ENCODE peak calls at places on chromosomes 4 and X, in four cellular contexts. V is K562, X is GM12878, F is H1. U is an unnamed sample.

GRCh38 chrX:3326721-3327120 is 19.7 kb downstream of the MXRA5 start:
- DNase-seq in V (no peak), X (no peak), F (no peak), U (no peak)

GRCh38 chrX:137695405-137695804 is 129.5 kb downstream of the ZIC3 start:
- DNase-seq in V (no peak), X (no peak), F (no peak), U (no peak)

GRCh38 chr4:4339504-4340085 is 47.3 kb upstream of the NSG1 start:
- DNase-seq in V (peak), X (no peak), F (no peak), U (no peak)

GRCh38 chr4:65798498-65799127 is 128.3 kb upstream of the EPHA5 start:
- DNase-seq in V (no peak), X (no peak), F (no peak), U (no peak)

GRCh38 chr4:53921856-53922255 is 142.5 kb downstream of the CHIC2 start:
- DNase-seq in V (no peak), X (no peak), F (no peak), U (no peak)

GRCh38 chrX:12292996-12293765 is 154.9 kb downstream of the FRMPD4 start:
- DNase-seq in V (no peak), X (no peak), F (no peak), U (no peak)

GRCh38 chr4:37068580-37068979 is 176.0 kb upstream of the NWD2 start:
- DNase-seq in V (no peak), X (no peak), F (peak), U (peak)

GRCh38 chr4:39032218-39033085 is at the start of gene TMEM156:
- DNase-seq in V (peak), X (peak), F (no peak), U (peak)

GRCh38 chr4:40846556-40846955 is 96.8 kb downstream of the NSUN7 start:
- DNase-seq in V (no peak), X (no peak), F (no peak), U (no peak)

GRCh38 chrX:87397103-87397886 is 120.3 kb upstream of the KLHL4 start:
- DNase-seq in V (no peak), X (no peak), F (no peak), U (no peak)

GRCh38 chrX:16843208-16843909 is 26.8 kb downstream of the RBBP7 start:
- DNase-seq in V (no peak), X (no peak), F (no peak), U (no peak)

GRCh38 chr4:144666539-144667175 is 20.7 kb downstream of the HHIP start:
- DNase-seq in V (no peak), X (no peak), F (no peak), U (no peak)
- TF ChIP-seq SIN3A in V (no peak), X (no peak), F (no peak), U (no peak)

GRCh38 chr4:30718021-30718888 is 1.9 kb upstream of the PCDH7 start:
- DNase-seq in V (no peak), X (no peak), F (peak), U (no peak)
- TF ChIP-seq HDAC2 in V (no peak), X (no peak), F (no peak), U (no peak)

DNA sequence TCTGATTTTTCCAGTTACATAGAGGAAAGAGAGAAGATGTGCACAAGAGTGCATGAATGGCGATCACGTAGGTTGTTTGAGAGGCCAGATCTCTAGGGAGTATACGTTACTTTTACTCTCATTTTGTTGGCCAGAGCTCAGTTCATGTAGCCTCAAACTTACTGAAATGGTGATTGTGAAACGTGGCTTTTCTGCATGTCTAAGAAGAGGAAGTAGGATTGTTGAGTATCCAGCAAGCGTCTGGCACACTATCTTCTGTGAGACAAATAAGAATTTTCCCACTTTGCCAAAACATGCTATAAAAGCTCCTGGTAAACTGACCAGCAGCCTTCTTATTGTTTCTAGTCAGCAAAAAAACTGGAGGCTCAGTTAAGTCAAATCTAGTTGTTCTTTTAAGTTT is 264.5 kb upstream of the EMCN start:
- DNase-seq in V (no peak), X (no peak), F (no peak), U (no peak)
- TF ChIP-seq RFX5 in V (no peak), X (no peak), F (no peak), U (no peak)

DNA sequence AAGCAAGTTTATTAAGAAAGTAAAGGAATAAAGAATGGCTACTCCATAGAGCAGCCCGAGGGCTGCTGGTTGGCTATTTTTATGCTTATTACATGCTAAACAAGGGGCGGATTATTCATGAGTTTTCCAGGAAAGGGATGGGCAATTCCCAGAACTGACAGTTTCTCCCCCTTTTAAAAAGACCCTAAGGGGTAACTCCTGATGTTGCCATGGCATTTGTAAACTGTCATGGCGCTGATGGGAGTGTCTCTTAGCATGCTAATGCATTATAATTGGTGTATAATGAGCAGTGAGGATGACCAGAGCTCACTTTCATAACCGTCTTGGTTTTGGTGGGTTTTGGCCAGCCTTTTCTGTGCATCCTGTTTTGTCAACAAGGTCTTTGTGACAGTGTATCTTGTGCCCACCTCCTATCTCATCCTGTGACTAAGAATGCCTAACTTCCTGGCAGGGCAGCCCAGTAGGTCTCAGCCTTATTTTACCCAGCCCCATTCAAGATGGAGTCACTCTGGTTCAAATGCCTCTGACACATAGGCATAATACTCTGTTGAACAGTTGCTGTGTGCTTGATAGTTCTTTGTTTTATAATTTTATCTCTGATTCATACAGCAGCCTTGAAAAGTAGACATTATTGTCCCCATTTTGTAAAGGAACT is 25.8 kb downstream of the GAB1 start:
- DNase-seq in V (no peak), X (no peak), F (no peak), U (no peak)
- TF ChIP-seq SIN3A in V (no peak), X (no peak), F (no peak), U (no peak)

GRCh38 chr4:142500966-142501365 is 345.1 kb downstream of the INPP4B start:
- DNase-seq in V (no peak), X (no peak), F (no peak), U (no peak)
- TF ChIP-seq HDAC2 in V (no peak), X (no peak), F (no peak), U (no peak)

GRCh38 chr4:156983366-156983765 is 11.8 kb upstream of the PDGFC start:
- DNase-seq in V (no peak), X (no peak), F (no peak), U (no peak)
- TF ChIP-seq RFX5 in V (no peak), X (no peak), F (no peak), U (no peak)

GRCh38 chrX:8179653-8180052 is 8.6 kb upstream of the VCX2 start:
- DNase-seq in V (no peak), X (no peak), F (no peak), U (no peak)
- TF ChIP-seq SIN3A in V (no peak), X (no peak), F (no peak), U (no peak)

GRCh38 chrX:13937370-13938052 is 92.2 kb downstream of the GEMIN8 start:
- DNase-seq in V (no peak), X (no peak), F (peak), U (no peak)
- TF ChIP-seq HDAC2 in V (no peak), X (no peak), F (no peak), U (no peak)